ENCODE peak calls at places on chromosomes 6 and 20, in five cellular contexts. One of them, this sample, is unnamed.

GRCh38 chr6:169302255-169302654 is 48.6 kb upstream of the THBS2 start:
- DNase-seq in skeletal muscle cell: no peak
- DNase-seq in NCI-H1436: no peak
- DNase-seq in CD8-positive, alpha-beta memory T cell: no peak
- DNase-seq in astrocyte: no peak
- DNase-seq in this sample: no peak

GRCh38 chr6:151239603-151240035 is at the start of gene AKAP12:
- DNase-seq in astrocyte: peak; percentile 69
- DNase-seq in skeletal muscle cell: no peak
- DNase-seq in NCI-H1436: no peak
- DNase-seq in CD8-positive, alpha-beta memory T cell: no peak
- DNase-seq in this sample: no peak

GRCh38 chr6:153435787-153436186 is 304.7 kb upstream of the RGS17 start:
- DNase-seq in astrocyte: no peak
- DNase-seq in skeletal muscle cell: no peak
- DNase-seq in NCI-H1436: no peak
- DNase-seq in CD8-positive, alpha-beta memory T cell: no peak
- DNase-seq in this sample: no peak

GRCh38 chr6:167210375-167211295 is 52.9 kb upstream of the GPR31 start:
- DNase-seq in CD8-positive, alpha-beta memory T cell: no peak
- DNase-seq in astrocyte: peak; percentile 9
- DNase-seq in NCI-H1436: no peak
- DNase-seq in skeletal muscle cell: no peak
- DNase-seq in this sample: no peak

GRCh38 chr6:97392735-97393134 is 109.7 kb upstream of the MMS22L start:
- DNase-seq in astrocyte: no peak
- DNase-seq in CD8-positive, alpha-beta memory T cell: no peak
- DNase-seq in NCI-H1436: no peak
- DNase-seq in skeletal muscle cell: no peak
- DNase-seq in this sample: no peak

GRCh38 chr6:20416567-20417345 is 15.1 kb downstream of the E2F3 start:
- DNase-seq in NCI-H1436: no peak
- DNase-seq in skeletal muscle cell: no peak
- DNase-seq in CD8-positive, alpha-beta memory T cell: no peak
- DNase-seq in astrocyte: no peak
- DNase-seq in this sample: no peak

GRCh38 chr6:45896783-45897441 is 118.7 kb downstream of the CLIC5 start:
- DNase-seq in NCI-H1436: no peak
- DNase-seq in skeletal muscle cell: peak; percentile 69
- DNase-seq in astrocyte: peak; percentile 37
- DNase-seq in CD8-positive, alpha-beta memory T cell: no peak
- DNase-seq in this sample: peak; percentile 47

GRCh38 chr6:26250806-26251075 is 114.3 kb upstream of the BTN3A2 start:
- DNase-seq in astrocyte: no peak
- DNase-seq in skeletal muscle cell: no peak
- DNase-seq in NCI-H1436: peak; percentile 57
- DNase-seq in CD8-positive, alpha-beta memory T cell: peak; percentile 34
- DNase-seq in this sample: no peak

GRCh38 chr6:127547215-127547614 is 28.1 kb upstream of the MTCL3 start:
- DNase-seq in skeletal muscle cell: no peak
- DNase-seq in CD8-positive, alpha-beta memory T cell: peak; percentile 1
- DNase-seq in NCI-H1436: no peak
- DNase-seq in astrocyte: no peak
- DNase-seq in this sample: no peak

GRCh38 chr20:46990811-46991567 is 96.3 kb downstream of the EYA2 start:
- DNase-seq in CD8-positive, alpha-beta memory T cell: no peak
- DNase-seq in astrocyte: no peak
- DNase-seq in NCI-H1436: no peak
- DNase-seq in skeletal muscle cell: no peak
- DNase-seq in this sample: no peak

GRCh38 chr6:161255518-161255917 is 18.3 kb downstream of the AGPAT4 start:
- DNase-seq in astrocyte: no peak
- DNase-seq in NCI-H1436: no peak
- DNase-seq in CD8-positive, alpha-beta memory T cell: no peak
- DNase-seq in skeletal muscle cell: no peak
- DNase-seq in this sample: no peak

GRCh38 chr6:28587011-28587745 is 61.5 kb downstream of the GPX5 start:
- DNase-seq in NCI-H1436: peak; percentile 84
- DNase-seq in skeletal muscle cell: no peak
- DNase-seq in astrocyte: peak; percentile 61
- DNase-seq in CD8-positive, alpha-beta memory T cell: no peak
- DNase-seq in this sample: peak; percentile 81

GRCh38 chr20:23021541-23021940 is 13.6 kb upstream of the SSTR4 start:
- DNase-seq in astrocyte: no peak
- DNase-seq in CD8-positive, alpha-beta memory T cell: no peak
- DNase-seq in skeletal muscle cell: no peak
- DNase-seq in NCI-H1436: no peak
- DNase-seq in this sample: no peak

GRCh38 chr6:80527552-80528052 is 421.1 kb downstream of the BCKDHB start:
- DNase-seq in skeletal muscle cell: no peak
- DNase-seq in CD8-positive, alpha-beta memory T cell: no peak
- DNase-seq in astrocyte: no peak
- DNase-seq in NCI-H1436: peak; percentile 76
- DNase-seq in this sample: no peak

GRCh38 chr6:506508-506907 is 115.0 kb downstream of the IRF4 start:
- DNase-seq in astrocyte: no peak
- DNase-seq in NCI-H1436: no peak
- DNase-seq in skeletal muscle cell: no peak
- DNase-seq in CD8-positive, alpha-beta memory T cell: no peak
- DNase-seq in this sample: no peak

GRCh38 chr6:5403619-5404018 is 142.3 kb downstream of the FARS2 start:
- DNase-seq in NCI-H1436: no peak
- DNase-seq in astrocyte: peak; percentile 27
- DNase-seq in CD8-positive, alpha-beta memory T cell: no peak
- DNase-seq in skeletal muscle cell: no peak
- DNase-seq in this sample: no peak

GRCh38 chr6:157763129-157763893 is 59.7 kb upstream of the SNX9 start:
- DNase-seq in astrocyte: peak; percentile 62
- DNase-seq in skeletal muscle cell: no peak
- DNase-seq in NCI-H1436: peak; percentile 35
- DNase-seq in CD8-positive, alpha-beta memory T cell: no peak
- DNase-seq in this sample: peak; percentile 93

GRCh38 chr6:43221046-43221773 is 8.1 kb downstream of the DNPH1 start:
- DNase-seq in CD8-positive, alpha-beta memory T cell: no peak
- DNase-seq in astrocyte: peak; percentile 4
- DNase-seq in skeletal muscle cell: no peak
- DNase-seq in NCI-H1436: no peak
- DNase-seq in this sample: no peak